ENCODE peak calls at places on chromosomes 3 and 15, in ten cellular contexts. S is ACHN; W is MCF 10A; Q is kidney tubule cell; O is ELR; R is mesendoderm; D is RPMI7951; V is HT-29; I is stimulated activated CD4-positive, alpha-beta T cell treated with anti-CD3 and anti-CD28 coated beads, Interleukin-2, amount 100 ng/mL, for 48 hours; M is Jurkat, Clone E6-1. L is an unnamed sample.

GRCh38 chr3:134883697-134884385 is 88.8 kb downstream of the EPHB1 start:
- DNase-seq in D (peak), Q (peak), I (no peak), S (peak), R (no peak), W (no peak), V (no peak), O (peak), M (no peak), L (no peak)

GRCh38 chr3:5731100-5731499 is 543.6 kb downstream of the EDEM1 start:
- DNase-seq in M (peak), V (peak), O (no peak), D (no peak), I (no peak), Q (peak), R (peak), W (peak), S (peak), L (no peak)

GRCh38 chr3:133840055-133840737 is 34.6 kb downstream of the SRPRB start:
- DNase-seq in I (no peak), D (no peak), W (no peak), M (no peak), Q (no peak), V (no peak), R (no peak), O (no peak), S (no peak), L (no peak)

GRCh38 chr3:190183121-190183520 is 62.4 kb upstream of the P3H2 start:
- DNase-seq in Q (peak), V (no peak), W (peak), I (no peak), O (peak), M (no peak), S (peak), D (peak), R (peak), L (peak)

GRCh38 chr3:31610700-31611275 is 78.1 kb downstream of the STT3B start:
- DNase-seq in S (peak), W (peak), I (no peak), Q (peak), D (peak), V (peak), O (peak), R (peak), M (no peak), L (no peak)

GRCh38 chr3:39707314-39707909 is 102.0 kb upstream of the MYRIP start:
- DNase-seq in Q (peak), W (peak), V (peak), S (peak), R (peak), D (peak), M (peak), O (peak), I (no peak), L (no peak)

GRCh38 chr15:75069301-75069925 is 46.0 kb downstream of the PPCDC start:
- DNase-seq in V (no peak), I (no peak), W (no peak), R (no peak), D (no peak), M (no peak), Q (no peak), S (no peak), O (no peak), L (no peak)

GRCh38 chr15:76006136-76006778 is 6.0 kb downstream of the NRG4 start:
- DNase-seq in W (peak), V (no peak), R (peak), D (peak), Q (no peak), I (no peak), S (no peak), O (no peak), M (no peak), L (no peak)

GRCh38 chr3:33312361-33312760 is 35.1 kb downstream of the FBXL2 start:
- DNase-seq in R (no peak), Q (no peak), D (no peak), M (no peak), I (no peak), W (no peak), O (no peak), V (no peak), S (no peak), L (no peak)

GRCh38 chr3:70980646-70981031 is 602.9 kb downstream of the FOXP1 start:
- DNase-seq in Q (no peak), I (no peak), R (no peak), M (peak), V (no peak), W (no peak), S (no peak), D (no peak), O (no peak), L (no peak)

GRCh38 chr15:74157868-74158827 is 15.4 kb upstream of the ISLR start:
- DNase-seq in D (no peak), M (no peak), V (no peak), R (no peak), O (no peak), I (no peak), W (no peak), S (no peak), Q (no peak), L (no peak)

GRCh38 chr15:41928637-41929620 is 35.1 kb upstream of the SPTBN5 start:
- DNase-seq in D (peak), R (no peak), S (no peak), Q (no peak), W (no peak), O (no peak), M (no peak), V (no peak), I (no peak), L (no peak)

GRCh38 chr3:18127181-18127863 is 297.8 kb downstream of the SATB1 start:
- DNase-seq in S (no peak), W (no peak), R (no peak), Q (no peak), O (no peak), V (no peak), M (peak), I (no peak), D (no peak), L (no peak)

GRCh38 chr3:72698154-72698917 is 149.9 kb downstream of the SHQ1 start:
- DNase-seq in R (peak), O (no peak), M (no peak), V (no peak), S (no peak), I (no peak), W (no peak), D (no peak), Q (no peak), L (no peak)

GRCh38 chr3:117473981-117474563 is 764.5 kb downstream of the TUSC7 start:
- DNase-seq in O (no peak), V (no peak), W (no peak), M (no peak), I (no peak), D (no peak), Q (no peak), S (no peak), R (peak), L (no peak)

GRCh38 chr3:52247455-52248164 is 2.1 kb downstream of the PPM1M start:
- DNase-seq in R (no peak), S (no peak), Q (no peak), D (no peak), M (no peak), O (no peak), I (no peak), V (no peak), W (no peak), L (no peak)

L was measured in epithelial cell of proximal tubule.